ENCODE peak calls at places on chromosome 12, in six cellular contexts. One of them, this sample, is unnamed.

GRCh38 chr12:57766464-57767311 is at the start of gene CYP27B1:
- DNase-seq in NCI-H774: no peak
- DNase-seq in H54: no peak
- DNase-seq in T-helper 9 cell: no peak
- DNase-seq in CMK: no peak
- DNase-seq in activated CD4-positive, alpha-beta T cell treated with anti-CD3 and anti-CD28 coated beads, Interleukin-2, amount 50 U/mL, for 48 hours: peak
- DNase-seq in this sample: no peak

GRCh38 chr12:119664642-119665041 is 3.3 kb upstream of the PRKAB1 start:
- DNase-seq in H54: no peak
- DNase-seq in T-helper 9 cell: no peak
- DNase-seq in activated CD4-positive, alpha-beta T cell treated with anti-CD3 and anti-CD28 coated beads, Interleukin-2, amount 50 U/mL, for 48 hours: no peak
- DNase-seq in NCI-H774: no peak
- DNase-seq in CMK: no peak
- DNase-seq in this sample: no peak

GRCh38 chr12:75571204-75571603 is 59.8 kb upstream of the KRR1 start:
- DNase-seq in H54: no peak
- DNase-seq in NCI-H774: peak
- DNase-seq in T-helper 9 cell: no peak
- DNase-seq in activated CD4-positive, alpha-beta T cell treated with anti-CD3 and anti-CD28 coated beads, Interleukin-2, amount 50 U/mL, for 48 hours: no peak
- DNase-seq in CMK: no peak
- DNase-seq in this sample: no peak

GRCh38 chr12:97308576-97309198 is 153.9 kb upstream of the RMST start:
- DNase-seq in CMK: peak
- DNase-seq in T-helper 9 cell: no peak
- DNase-seq in NCI-H774: no peak
- DNase-seq in activated CD4-positive, alpha-beta T cell treated with anti-CD3 and anti-CD28 coated beads, Interleukin-2, amount 50 U/mL, for 48 hours: no peak
- DNase-seq in H54: no peak
- DNase-seq in this sample: no peak

GRCh38 chr12:24109381-24110039 is 160.0 kb upstream of the SOX5 start:
- DNase-seq in H54: no peak
- DNase-seq in NCI-H774: peak
- DNase-seq in T-helper 9 cell: no peak
- DNase-seq in CMK: no peak
- DNase-seq in activated CD4-positive, alpha-beta T cell treated with anti-CD3 and anti-CD28 coated beads, Interleukin-2, amount 50 U/mL, for 48 hours: no peak
- DNase-seq in this sample: no peak

GRCh38 chr12:81518638-81519037 is 240.5 kb downstream of the PPFIA2 start:
- DNase-seq in T-helper 9 cell: no peak
- DNase-seq in NCI-H774: peak
- DNase-seq in CMK: no peak
- DNase-seq in activated CD4-positive, alpha-beta T cell treated with anti-CD3 and anti-CD28 coated beads, Interleukin-2, amount 50 U/mL, for 48 hours: no peak
- DNase-seq in H54: no peak
- DNase-seq in this sample: no peak

GRCh38 chr12:101713059-101713682 is 15.7 kb downstream of the CHPT1 start:
- DNase-seq in H54: no peak
- DNase-seq in activated CD4-positive, alpha-beta T cell treated with anti-CD3 and anti-CD28 coated beads, Interleukin-2, amount 50 U/mL, for 48 hours: no peak
- DNase-seq in T-helper 9 cell: no peak
- DNase-seq in CMK: no peak
- DNase-seq in NCI-H774: no peak
- DNase-seq in this sample: no peak

GRCh38 chr12:41277019-41277770 is 89.1 kb downstream of the PDZRN4 start:
- DNase-seq in T-helper 9 cell: no peak
- DNase-seq in H54: no peak
- DNase-seq in NCI-H774: peak
- DNase-seq in CMK: no peak
- DNase-seq in activated CD4-positive, alpha-beta T cell treated with anti-CD3 and anti-CD28 coated beads, Interleukin-2, amount 50 U/mL, for 48 hours: no peak
- DNase-seq in this sample: no peak

GRCh38 chr12:46546634-46547273 is 174.2 kb upstream of the SLC38A2 start:
- DNase-seq in NCI-H774: no peak
- DNase-seq in activated CD4-positive, alpha-beta T cell treated with anti-CD3 and anti-CD28 coated beads, Interleukin-2, amount 50 U/mL, for 48 hours: no peak
- DNase-seq in CMK: peak
- DNase-seq in H54: no peak
- DNase-seq in T-helper 9 cell: no peak
- DNase-seq in this sample: no peak

GRCh38 chr12:108063192-108063591 is 65.9 kb upstream of the WSCD2 start:
- DNase-seq in NCI-H774: no peak
- DNase-seq in CMK: no peak
- DNase-seq in activated CD4-positive, alpha-beta T cell treated with anti-CD3 and anti-CD28 coated beads, Interleukin-2, amount 50 U/mL, for 48 hours: no peak
- DNase-seq in T-helper 9 cell: no peak
- DNase-seq in H54: no peak
- DNase-seq in this sample: no peak

GRCh38 chr12:107645630-107646333 is 39.8 kb upstream of the PWP1 start:
- DNase-seq in H54: no peak
- DNase-seq in activated CD4-positive, alpha-beta T cell treated with anti-CD3 and anti-CD28 coated beads, Interleukin-2, amount 50 U/mL, for 48 hours: no peak
- DNase-seq in CMK: no peak
- DNase-seq in T-helper 9 cell: no peak
- DNase-seq in NCI-H774: peak
- DNase-seq in this sample: no peak

GRCh38 chr12:59164226-59164625 is 243.9 kb upstream of the LRIG3 start:
- DNase-seq in H54: no peak
- DNase-seq in CMK: no peak
- DNase-seq in T-helper 9 cell: no peak
- DNase-seq in activated CD4-positive, alpha-beta T cell treated with anti-CD3 and anti-CD28 coated beads, Interleukin-2, amount 50 U/mL, for 48 hours: no peak
- DNase-seq in NCI-H774: no peak
- DNase-seq in this sample: no peak

GRCh38 chr12:24421759-24422158 is 472.3 kb upstream of the SOX5 start:
- DNase-seq in activated CD4-positive, alpha-beta T cell treated with anti-CD3 and anti-CD28 coated beads, Interleukin-2, amount 50 U/mL, for 48 hours: no peak
- DNase-seq in H54: no peak
- DNase-seq in T-helper 9 cell: no peak
- DNase-seq in CMK: no peak
- DNase-seq in NCI-H774: no peak
- DNase-seq in this sample: no peak

GRCh38 chr12:32435921-32436710 is 36.8 kb downstream of the FGD4 start:
- DNase-seq in CMK: no peak
- DNase-seq in NCI-H774: no peak
- DNase-seq in H54: no peak
- DNase-seq in activated CD4-positive, alpha-beta T cell treated with anti-CD3 and anti-CD28 coated beads, Interleukin-2, amount 50 U/mL, for 48 hours: no peak
- DNase-seq in T-helper 9 cell: no peak
- DNase-seq in this sample: no peak

GRCh38 chr12:2261708-2262107 is 208.9 kb downstream of the CACNA1C start:
- DNase-seq in H54: no peak
- DNase-seq in T-helper 9 cell: no peak
- DNase-seq in CMK: no peak
- DNase-seq in activated CD4-positive, alpha-beta T cell treated with anti-CD3 and anti-CD28 coated beads, Interleukin-2, amount 50 U/mL, for 48 hours: no peak
- DNase-seq in NCI-H774: no peak
- DNase-seq in this sample: no peak

GRCh38 chr12:116547955-116548471 is 11.2 kb upstream of the MAP1LC3B2 start:
- DNase-seq in CMK: no peak
- DNase-seq in T-helper 9 cell: no peak
- DNase-seq in activated CD4-positive, alpha-beta T cell treated with anti-CD3 and anti-CD28 coated beads, Interleukin-2, amount 50 U/mL, for 48 hours: no peak
- DNase-seq in H54: no peak
- DNase-seq in NCI-H774: no peak
- DNase-seq in this sample: no peak

GRCh38 chr12:40105265-40105514 is 691 bp downstream of the SLC2A13 start:
- DNase-seq in T-helper 9 cell: no peak
- DNase-seq in activated CD4-positive, alpha-beta T cell treated with anti-CD3 and anti-CD28 coated beads, Interleukin-2, amount 50 U/mL, for 48 hours: no peak
- DNase-seq in CMK: no peak
- DNase-seq in H54: no peak
- DNase-seq in NCI-H774: no peak
- DNase-seq in this sample: no peak

GRCh38 chr12:12364787-12365441 is 8.0 kb downstream of the BORCS5 start:
- DNase-seq in activated CD4-positive, alpha-beta T cell treated with anti-CD3 and anti-CD28 coated beads, Interleukin-2, amount 50 U/mL, for 48 hours: no peak
- DNase-seq in H54: no peak
- DNase-seq in T-helper 9 cell: no peak
- DNase-seq in CMK: no peak
- DNase-seq in NCI-H774: no peak
- DNase-seq in this sample: no peak

GRCh38 chr12:49930515-49931288 is 19.8 kb upstream of the AQP2 start:
- DNase-seq in H54: no peak
- DNase-seq in T-helper 9 cell: no peak
- DNase-seq in NCI-H774: no peak
- DNase-seq in activated CD4-positive, alpha-beta T cell treated with anti-CD3 and anti-CD28 coated beads, Interleukin-2, amount 50 U/mL, for 48 hours: no peak
- DNase-seq in CMK: no peak
- DNase-seq in this sample: no peak

GRCh38 chr12:110224379-110225304 is 56.4 kb upstream of the ATP2A2 start:
- DNase-seq in CMK: no peak
- DNase-seq in activated CD4-positive, alpha-beta T cell treated with anti-CD3 and anti-CD28 coated beads, Interleukin-2, amount 50 U/mL, for 48 hours: no peak
- DNase-seq in H54: no peak
- DNase-seq in NCI-H774: no peak
- DNase-seq in T-helper 9 cell: no peak
- DNase-seq in this sample: no peak

GRCh38 chr12:122721057-122721545 is 4.5 kb upstream of the HCAR3 start:
- DNase-seq in NCI-H774: no peak
- DNase-seq in T-helper 9 cell: no peak
- DNase-seq in CMK: no peak
- DNase-seq in activated CD4-positive, alpha-beta T cell treated with anti-CD3 and anti-CD28 coated beads, Interleukin-2, amount 50 U/mL, for 48 hours: no peak
- DNase-seq in H54: no peak
- DNase-seq in this sample: no peak

GRCh38 chr12:89676935-89677334 is 31.7 kb downstream of the ATP2B1 start:
- DNase-seq in activated CD4-positive, alpha-beta T cell treated with anti-CD3 and anti-CD28 coated beads, Interleukin-2, amount 50 U/mL, for 48 hours: no peak
- DNase-seq in NCI-H774: no peak
- DNase-seq in T-helper 9 cell: no peak
- DNase-seq in CMK: no peak
- DNase-seq in H54: no peak
- DNase-seq in this sample: no peak

GRCh38 chr12:87155616-87156015 is 873.6 kb downstream of the C12orf50 start:
- DNase-seq in activated CD4-positive, alpha-beta T cell treated with anti-CD3 and anti-CD28 coated beads, Interleukin-2, amount 50 U/mL, for 48 hours: no peak
- DNase-seq in T-helper 9 cell: no peak
- DNase-seq in CMK: no peak
- DNase-seq in H54: no peak
- DNase-seq in NCI-H774: no peak
- DNase-seq in this sample: no peak

GRCh38 chr12:128680555-128680954 is 143.2 kb downstream of the SLC15A4 start:
- DNase-seq in T-helper 9 cell: no peak
- DNase-seq in CMK: no peak
- DNase-seq in activated CD4-positive, alpha-beta T cell treated with anti-CD3 and anti-CD28 coated beads, Interleukin-2, amount 50 U/mL, for 48 hours: no peak
- DNase-seq in NCI-H774: no peak
- DNase-seq in H54: no peak
- DNase-seq in this sample: no peak

GRCh38 chr12:75878382-75878720 is 153.2 kb downstream of the PHLDA1 start:
- DNase-seq in CMK: no peak
- DNase-seq in H54: no peak
- DNase-seq in NCI-H774: no peak
- DNase-seq in T-helper 9 cell: no peak
- DNase-seq in activated CD4-positive, alpha-beta T cell treated with anti-CD3 and anti-CD28 coated beads, Interleukin-2, amount 50 U/mL, for 48 hours: no peak
- DNase-seq in this sample: no peak

GRCh38 chr12:100164153-100164704 is 21.6 kb upstream of the BLTP3B start:
- DNase-seq in H54: no peak
- DNase-seq in T-helper 9 cell: no peak
- DNase-seq in CMK: no peak
- DNase-seq in activated CD4-positive, alpha-beta T cell treated with anti-CD3 and anti-CD28 coated beads, Interleukin-2, amount 50 U/mL, for 48 hours: no peak
- DNase-seq in NCI-H774: no peak
- DNase-seq in this sample: no peak

GRCh38 chr12:6171409-6172015 is 28.7 kb upstream of the CD9 start:
- DNase-seq in H54: no peak
- DNase-seq in T-helper 9 cell: no peak
- DNase-seq in CMK: no peak
- DNase-seq in activated CD4-positive, alpha-beta T cell treated with anti-CD3 and anti-CD28 coated beads, Interleukin-2, amount 50 U/mL, for 48 hours: no peak
- DNase-seq in NCI-H774: no peak
- DNase-seq in this sample: no peak

GRCh38 chr12:24500466-24501232 is 448.3 kb downstream of the BCAT1 start:
- DNase-seq in T-helper 9 cell: no peak
- DNase-seq in activated CD4-positive, alpha-beta T cell treated with anti-CD3 and anti-CD28 coated beads, Interleukin-2, amount 50 U/mL, for 48 hours: no peak
- DNase-seq in NCI-H774: no peak
- DNase-seq in CMK: no peak
- DNase-seq in H54: no peak
- DNase-seq in this sample: no peak

GRCh38 chr12:8628731-8629130 is 16.1 kb upstream of the AICDA start:
- DNase-seq in activated CD4-positive, alpha-beta T cell treated with anti-CD3 and anti-CD28 coated beads, Interleukin-2, amount 50 U/mL, for 48 hours: no peak
- DNase-seq in H54: no peak
- DNase-seq in CMK: no peak
- DNase-seq in T-helper 9 cell: no peak
- DNase-seq in NCI-H774: no peak
- DNase-seq in this sample: no peak

GRCh38 chr12:54385251-54385914 is 850 bp upstream of the ZNF385A start:
- DNase-seq in NCI-H774: no peak
- DNase-seq in H54: no peak
- DNase-seq in T-helper 9 cell: no peak
- DNase-seq in CMK: no peak
- DNase-seq in activated CD4-positive, alpha-beta T cell treated with anti-CD3 and anti-CD28 coated beads, Interleukin-2, amount 50 U/mL, for 48 hours: no peak
- DNase-seq in this sample: no peak

GRCh38 chr12:67539329-67539728 is 109.2 kb upstream of the DYRK2 start:
- DNase-seq in T-helper 9 cell: no peak
- DNase-seq in CMK: no peak
- DNase-seq in NCI-H774: no peak
- DNase-seq in H54: no peak
- DNase-seq in activated CD4-positive, alpha-beta T cell treated with anti-CD3 and anti-CD28 coated beads, Interleukin-2, amount 50 U/mL, for 48 hours: no peak
- DNase-seq in this sample: no peak

GRCh38 chr12:6052940-6053329 is 71.5 kb downstream of the VWF start:
- DNase-seq in NCI-H774: no peak
- DNase-seq in T-helper 9 cell: no peak
- DNase-seq in H54: no peak
- DNase-seq in activated CD4-positive, alpha-beta T cell treated with anti-CD3 and anti-CD28 coated beads, Interleukin-2, amount 50 U/mL, for 48 hours: no peak
- DNase-seq in CMK: no peak
- DNase-seq in this sample: no peak